ENCODE peak calls at places on chromosome 11, in five cellular contexts. One of them, this sample, is unnamed.

GRCh38 chr11:64728757-64729365 is 5.9 kb upstream of the NRXN2 start:
- DNase-seq in H9: peak; percentile 20
- DNase-seq in neuronal stem cell: no peak
- DNase-seq in IMR-90: no peak
- DNase-seq in H1: no peak
- DNase-seq in this sample: no peak

GRCh38 chr11:14075118-14075601 is 112.6 kb downstream of the SPON1 start:
- DNase-seq in H9: no peak
- DNase-seq in H1: no peak
- DNase-seq in neuronal stem cell: no peak
- DNase-seq in IMR-90: no peak
- DNase-seq in this sample: peak; percentile 73

GRCh38 chr11:1234054-1234720 is 11.3 kb downstream of the MUC5B start:
- DNase-seq in neuronal stem cell: no peak
- DNase-seq in H9: peak; percentile 14
- DNase-seq in IMR-90: no peak
- DNase-seq in H1: peak; percentile 36
- DNase-seq in this sample: no peak

GRCh38 chr11:117071344-117071787 is 26.9 kb downstream of the SIK3 start:
- DNase-seq in IMR-90: no peak
- DNase-seq in H1: no peak
- DNase-seq in H9: no peak
- DNase-seq in neuronal stem cell: no peak
- DNase-seq in this sample: no peak

GRCh38 chr11:76153609-76153949 is 52.7 kb downstream of the WNT11 start:
- DNase-seq in H9: no peak
- DNase-seq in neuronal stem cell: no peak
- DNase-seq in IMR-90: peak; percentile 40
- DNase-seq in H1: no peak
- DNase-seq in this sample: peak; percentile 88

GRCh38 chr11:118002010-118002540 is 15.9 kb downstream of the IL10RA start:
- DNase-seq in H1: no peak
- DNase-seq in IMR-90: no peak
- DNase-seq in H9: no peak
- DNase-seq in neuronal stem cell: no peak
- DNase-seq in this sample: no peak

GRCh38 chr11:134346101-134346975 is 14.6 kb downstream of the GLB1L2 start:
- DNase-seq in H9: peak; percentile 20
- DNase-seq in IMR-90: no peak
- DNase-seq in H1: peak; percentile 35
- DNase-seq in neuronal stem cell: no peak
- DNase-seq in this sample: no peak

GRCh38 chr11:30316237-30316636 is 6.7 kb upstream of the ARL14EP start:
- DNase-seq in H9: no peak
- DNase-seq in H1: no peak
- DNase-seq in neuronal stem cell: no peak
- DNase-seq in IMR-90: no peak
- DNase-seq in this sample: no peak

GRCh38 chr11:440065-441042 is 1.5 kb downstream of the ANO9 start:
- DNase-seq in H1: no peak
- DNase-seq in neuronal stem cell: no peak
- DNase-seq in H9: no peak
- DNase-seq in IMR-90: no peak
- DNase-seq in this sample: peak; percentile 41

GRCh38 chr11:131064373-131064991 is 148.2 kb upstream of the SNX19 start:
- DNase-seq in H1: peak; percentile 93
- DNase-seq in H9: peak; percentile 87
- DNase-seq in neuronal stem cell: peak; percentile 77
- DNase-seq in IMR-90: peak; percentile 70
- DNase-seq in this sample: peak; percentile 90

GRCh38 chr11:75633409-75634011 is 35.3 kb downstream of the MAP6 start:
- DNase-seq in H9: no peak
- DNase-seq in H1: no peak
- DNase-seq in IMR-90: no peak
- DNase-seq in neuronal stem cell: no peak
- DNase-seq in this sample: peak; percentile 42

GRCh38 chr11:32426819-32427615 is 8.3 kb downstream of the WT1 start:
- DNase-seq in H9: peak; percentile 60
- DNase-seq in neuronal stem cell: no peak
- DNase-seq in H1: peak; percentile 77
- DNase-seq in IMR-90: no peak
- DNase-seq in this sample: peak; percentile 54

GRCh38 chr11:115581871-115582639 is 77.8 kb upstream of the CADM1 start:
- DNase-seq in neuronal stem cell: no peak
- DNase-seq in H9: peak; percentile 66
- DNase-seq in IMR-90: peak; percentile 5
- DNase-seq in H1: no peak
- DNase-seq in this sample: peak; percentile 82

GRCh38 chr11:117316197-117316961 is at the start of gene BACE1:
- DNase-seq in neuronal stem cell: peak; percentile 83
- DNase-seq in IMR-90: peak; percentile 80
- DNase-seq in H1: peak; percentile 87
- DNase-seq in H9: peak; percentile 92
- DNase-seq in this sample: peak; percentile 96

GRCh38 chr11:131217313-131218297 is 152.8 kb upstream of the NTM start:
- DNase-seq in IMR-90: peak; percentile 21
- DNase-seq in H9: no peak
- DNase-seq in H1: no peak
- DNase-seq in neuronal stem cell: no peak
- DNase-seq in this sample: peak; percentile 45

GRCh38 chr11:72236774-72237111 is 7.2 kb downstream of the PHOX2A start:
- DNase-seq in neuronal stem cell: no peak
- DNase-seq in IMR-90: no peak
- DNase-seq in H1: no peak
- DNase-seq in H9: no peak
- DNase-seq in this sample: no peak

GRCh38 chr11:8247312-8247711 is 16.4 kb downstream of the LMO1 start:
- DNase-seq in IMR-90: no peak
- DNase-seq in H9: peak; percentile 54
- DNase-seq in neuronal stem cell: no peak
- DNase-seq in H1: peak; percentile 75
- DNase-seq in this sample: no peak

GRCh38 chr11:13669544-13670488 is 1.3 kb downstream of the FAR1 start:
- DNase-seq in IMR-90: no peak
- DNase-seq in neuronal stem cell: no peak
- DNase-seq in H1: no peak
- DNase-seq in H9: no peak
- DNase-seq in this sample: no peak

GRCh38 chr11:103055174-103055890 is 36.6 kb downstream of the DCUN1D5 start:
- DNase-seq in H9: no peak
- DNase-seq in IMR-90: peak; percentile 65
- DNase-seq in neuronal stem cell: peak; percentile 3
- DNase-seq in H1: no peak
- DNase-seq in this sample: peak; percentile 28

GRCh38 chr11:79069504-79069903 is 371.3 kb downstream of the TENM4 start:
- DNase-seq in H1: no peak
- DNase-seq in H9: no peak
- DNase-seq in neuronal stem cell: no peak
- DNase-seq in IMR-90: no peak
- DNase-seq in this sample: no peak

GRCh38 chr11:19555266-19555665 is 157.4 kb upstream of the NAV2 start:
- DNase-seq in neuronal stem cell: no peak
- DNase-seq in IMR-90: no peak
- DNase-seq in H9: no peak
- DNase-seq in H1: no peak
- DNase-seq in this sample: no peak

GRCh38 chr11:6321961-6322362 is 1.7 kb upstream of the CAVIN3 start:
- DNase-seq in neuronal stem cell: peak; percentile 27
- DNase-seq in H1: no peak
- DNase-seq in IMR-90: peak; percentile 82
- DNase-seq in H9: no peak
- DNase-seq in this sample: no peak

GRCh38 chr11:121109916-121110656 is 9.0 kb downstream of the TECTA start:
- DNase-seq in H1: no peak
- DNase-seq in neuronal stem cell: no peak
- DNase-seq in IMR-90: no peak
- DNase-seq in H9: no peak
- DNase-seq in this sample: peak; percentile 26

GRCh38 chr11:121106812-121107211 is 5.8 kb downstream of the TECTA start:
- DNase-seq in H1: no peak
- DNase-seq in IMR-90: no peak
- DNase-seq in H9: no peak
- DNase-seq in neuronal stem cell: no peak
- DNase-seq in this sample: no peak

GRCh38 chr11:121111053-121111724 is 10.1 kb downstream of the TECTA start:
- DNase-seq in IMR-90: no peak
- DNase-seq in H1: no peak
- DNase-seq in neuronal stem cell: no peak
- DNase-seq in H9: no peak
- DNase-seq in this sample: no peak

GRCh38 chr11:121105851-121106250 is 4.8 kb downstream of the TECTA start:
- DNase-seq in neuronal stem cell: no peak
- DNase-seq in H9: no peak
- DNase-seq in H1: no peak
- DNase-seq in IMR-90: no peak
- DNase-seq in this sample: no peak

DNA sequence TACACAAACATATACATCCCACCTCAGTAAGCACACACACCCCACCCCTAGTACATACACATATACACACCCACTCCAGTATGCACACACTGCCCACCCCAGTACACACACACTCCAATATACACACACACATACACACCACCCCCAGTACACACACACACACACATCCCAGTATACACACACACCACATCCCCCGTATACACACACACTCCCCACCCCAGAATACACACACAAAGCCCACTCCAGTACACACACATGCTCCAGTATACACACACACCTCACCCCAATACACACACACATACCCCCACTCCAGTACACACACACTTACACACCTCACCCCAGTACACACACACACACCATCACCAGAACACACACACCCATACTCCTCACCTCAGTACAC is 7.4 kb downstream of the TECTA start:
- DNase-seq in neuronal stem cell: no peak
- DNase-seq in H9: no peak
- DNase-seq in IMR-90: no peak
- DNase-seq in H1: no peak
- DNase-seq in this sample: no peak
- H3K23ac ChIP-seq in neuronal stem cell: no peak overlapping the region
- H3K23ac ChIP-seq in H9: no peak overlapping the region
- H3K23ac ChIP-seq in IMR-90: no peak overlapping the region
- H3K23ac ChIP-seq in H1: no peak overlapping the region
- H3K23ac ChIP-seq in this sample: no peak overlapping the region

GRCh38 chr11:122656631-122657101 is 1.1 kb downstream of the UBASH3B start:
- DNase-seq in H1: no peak
- DNase-seq in H9: peak; percentile 58
- DNase-seq in IMR-90: peak; percentile 56
- DNase-seq in neuronal stem cell: peak; percentile 32
- DNase-seq in this sample: peak; percentile 47
- H3K23ac ChIP-seq in H1: no peak overlapping the region
- H3K23ac ChIP-seq in H9: no peak overlapping the region
- H3K23ac ChIP-seq in IMR-90: peak overlapping the region; percentile 70
- H3K23ac ChIP-seq in neuronal stem cell: peak overlapping the region; percentile 8
- H3K23ac ChIP-seq in this sample: no peak overlapping the region

GRCh38 chr11:112617089-112617407 is 344.2 kb upstream of the NCAM1 start:
- DNase-seq in IMR-90: no peak
- DNase-seq in neuronal stem cell: no peak
- DNase-seq in H1: no peak
- DNase-seq in H9: no peak
- DNase-seq in this sample: no peak

GRCh38 chr11:112620621-112621394 is 340.4 kb upstream of the NCAM1 start:
- DNase-seq in neuronal stem cell: no peak
- DNase-seq in H1: no peak
- DNase-seq in IMR-90: no peak
- DNase-seq in H9: no peak
- DNase-seq in this sample: peak; percentile 28

GRCh38 chr11:112619106-112619505 is 342.1 kb upstream of the NCAM1 start:
- DNase-seq in IMR-90: no peak
- DNase-seq in H9: no peak
- DNase-seq in neuronal stem cell: no peak
- DNase-seq in H1: no peak
- DNase-seq in this sample: no peak

GRCh38 chr11:112616292-112617088 is 344.7 kb upstream of the NCAM1 start:
- DNase-seq in H9: no peak
- DNase-seq in neuronal stem cell: no peak
- DNase-seq in IMR-90: no peak
- DNase-seq in H1: no peak
- DNase-seq in this sample: peak; percentile 19

DNA sequence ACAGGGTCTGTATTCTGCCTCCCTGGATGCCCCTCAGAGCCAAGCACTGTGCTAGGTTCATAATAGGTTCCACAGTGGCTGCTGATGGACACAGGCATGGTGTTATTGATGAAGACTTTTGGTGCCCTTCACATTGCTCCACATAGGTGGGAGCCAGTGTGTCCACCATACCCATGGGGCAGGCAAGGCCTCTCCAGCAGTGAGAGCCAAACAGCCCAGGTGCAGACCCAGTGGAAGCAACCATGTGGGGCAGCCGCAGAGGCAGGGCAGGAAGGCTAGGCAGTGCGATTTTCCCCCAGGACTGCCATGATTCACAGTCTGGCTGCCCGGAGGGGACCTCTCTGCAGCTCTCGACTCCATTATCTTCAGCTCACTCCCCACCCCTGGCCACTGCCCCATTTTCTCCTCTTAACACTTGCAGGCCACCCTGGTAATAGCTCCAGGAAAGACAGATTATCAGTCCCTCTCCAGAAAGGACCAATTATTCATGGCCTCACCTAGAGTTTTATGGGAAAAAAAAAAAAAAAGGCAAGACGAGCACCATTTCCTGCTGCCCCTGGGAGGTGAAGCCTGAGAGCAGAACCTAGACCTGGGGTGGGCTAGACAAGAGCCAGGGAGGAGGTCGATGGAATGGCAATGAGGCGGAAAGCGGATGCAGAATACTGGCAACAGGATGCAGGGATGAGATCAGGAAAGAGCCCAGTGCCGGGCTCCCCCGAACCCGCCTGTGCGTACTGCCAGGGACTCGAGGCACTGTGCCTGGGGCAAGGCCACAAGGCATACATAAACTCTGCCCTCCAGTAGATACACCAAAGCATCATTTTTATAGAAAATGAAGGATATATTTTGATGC is 343.0 kb upstream of the NCAM1 start:
- DNase-seq in H9: no peak
- DNase-seq in H1: no peak
- DNase-seq in neuronal stem cell: no peak
- DNase-seq in IMR-90: no peak
- DNase-seq in this sample: peak; percentile 13
- H3K23ac ChIP-seq in H9: no peak overlapping the region
- H3K23ac ChIP-seq in H1: no peak overlapping the region
- H3K23ac ChIP-seq in neuronal stem cell: no peak overlapping the region
- H3K23ac ChIP-seq in IMR-90: no peak overlapping the region
- H3K23ac ChIP-seq in this sample: no peak overlapping the region

GRCh38 chr11:83689062-83689461 is 402.9 kb upstream of the CCDC90B start:
- DNase-seq in H1: no peak
- DNase-seq in neuronal stem cell: no peak
- DNase-seq in H9: no peak
- DNase-seq in IMR-90: no peak
- DNase-seq in this sample: no peak

GRCh38 chr11:83694191-83694905 is 408.2 kb upstream of the CCDC90B start:
- DNase-seq in H9: no peak
- DNase-seq in H1: no peak
- DNase-seq in IMR-90: no peak
- DNase-seq in neuronal stem cell: no peak
- DNase-seq in this sample: no peak

GRCh38 chr11:83697518-83697917 is 411.4 kb upstream of the CCDC90B start:
- DNase-seq in H9: no peak
- DNase-seq in IMR-90: no peak
- DNase-seq in neuronal stem cell: no peak
- DNase-seq in H1: no peak
- DNase-seq in this sample: no peak

GRCh38 chr11:83691387-83692088 is 405.4 kb upstream of the CCDC90B start:
- DNase-seq in IMR-90: no peak
- DNase-seq in H9: no peak
- DNase-seq in neuronal stem cell: no peak
- DNase-seq in H1: no peak
- DNase-seq in this sample: no peak

GRCh38 chr11:83693279-83693992 is 407.3 kb upstream of the CCDC90B start:
- DNase-seq in H1: no peak
- DNase-seq in H9: no peak
- DNase-seq in neuronal stem cell: no peak
- DNase-seq in IMR-90: no peak
- DNase-seq in this sample: peak; percentile 77
- H3K23ac ChIP-seq in H1: no peak overlapping the region
- H3K23ac ChIP-seq in H9: no peak overlapping the region
- H3K23ac ChIP-seq in neuronal stem cell: no peak overlapping the region
- H3K23ac ChIP-seq in IMR-90: no peak overlapping the region
- H3K23ac ChIP-seq in this sample: no peak overlapping the region

This sample was measured in mesendoderm.